ENCODE peak calls at places on chromosome 1, in five cellular contexts. One of them, this sample, is unnamed.
A peak's percentile ranks its signal among the peaks of the same experiment; 100 is the strongest.

GRCh38 chr1:229669333-229669732 is 43.3 kb downstream of the URB2 start:
- ATAC-seq in central memory CD8-positive, alpha-beta T cell: no peak
- ATAC-seq in heart left ventricle: no peak
- ATAC-seq in stimulated activated naive CD8-positive, alpha-beta T cell treated with anti-CD3 and anti-CD28 coated beads, Interleukin-15, Interleukin-2, amounts not matched to agents 100 U/mL and 50 U/mL, for 24 hours: no peak
- ATAC-seq in effector memory CD8-positive, alpha-beta T cell: no peak
- ATAC-seq in this sample: no peak

GRCh38 chr1:117618450-117619122 is 12.7 kb downstream of the TENT5C start:
- ATAC-seq in central memory CD8-positive, alpha-beta T cell: no peak
- ATAC-seq in heart left ventricle: no peak
- ATAC-seq in stimulated activated naive CD8-positive, alpha-beta T cell treated with anti-CD3 and anti-CD28 coated beads, Interleukin-15, Interleukin-2, amounts not matched to agents 100 U/mL and 50 U/mL, for 24 hours: no peak
- ATAC-seq in effector memory CD8-positive, alpha-beta T cell: no peak
- ATAC-seq in this sample: peak; percentile 65

GRCh38 chr1:54721719-54722118 is 6.1 kb downstream of the TTC4 start:
- ATAC-seq in central memory CD8-positive, alpha-beta T cell: no peak
- ATAC-seq in heart left ventricle: no peak
- ATAC-seq in stimulated activated naive CD8-positive, alpha-beta T cell treated with anti-CD3 and anti-CD28 coated beads, Interleukin-15, Interleukin-2, amounts not matched to agents 100 U/mL and 50 U/mL, for 24 hours: no peak
- ATAC-seq in effector memory CD8-positive, alpha-beta T cell: no peak
- ATAC-seq in this sample: no peak

GRCh38 chr1:16888806-16889178 is 7.0 kb upstream of the RNU1-2 start:
- ATAC-seq in central memory CD8-positive, alpha-beta T cell: no peak
- ATAC-seq in heart left ventricle: peak; percentile 56
- ATAC-seq in stimulated activated naive CD8-positive, alpha-beta T cell treated with anti-CD3 and anti-CD28 coated beads, Interleukin-15, Interleukin-2, amounts not matched to agents 100 U/mL and 50 U/mL, for 24 hours: peak; percentile 44
- ATAC-seq in effector memory CD8-positive, alpha-beta T cell: peak; percentile 17
- ATAC-seq in this sample: peak; percentile 29

GRCh38 chr1:189212606-189213005 is 1265.1 kb downstream of the BRINP3 start:
- ATAC-seq in central memory CD8-positive, alpha-beta T cell: no peak
- ATAC-seq in heart left ventricle: no peak
- ATAC-seq in stimulated activated naive CD8-positive, alpha-beta T cell treated with anti-CD3 and anti-CD28 coated beads, Interleukin-15, Interleukin-2, amounts not matched to agents 100 U/mL and 50 U/mL, for 24 hours: no peak
- ATAC-seq in effector memory CD8-positive, alpha-beta T cell: no peak
- ATAC-seq in this sample: no peak

GRCh38 chr1:220457982-220458381 is 70.0 kb upstream of the MARK1 start:
- ATAC-seq in central memory CD8-positive, alpha-beta T cell: no peak
- ATAC-seq in heart left ventricle: no peak
- ATAC-seq in stimulated activated naive CD8-positive, alpha-beta T cell treated with anti-CD3 and anti-CD28 coated beads, Interleukin-15, Interleukin-2, amounts not matched to agents 100 U/mL and 50 U/mL, for 24 hours: no peak
- ATAC-seq in effector memory CD8-positive, alpha-beta T cell: no peak
- ATAC-seq in this sample: no peak

GRCh38 chr1:87902830-87903614 is 574.3 kb downstream of the LMO4 start:
- ATAC-seq in central memory CD8-positive, alpha-beta T cell: no peak
- ATAC-seq in heart left ventricle: peak; percentile 84
- ATAC-seq in stimulated activated naive CD8-positive, alpha-beta T cell treated with anti-CD3 and anti-CD28 coated beads, Interleukin-15, Interleukin-2, amounts not matched to agents 100 U/mL and 50 U/mL, for 24 hours: peak; percentile 14
- ATAC-seq in effector memory CD8-positive, alpha-beta T cell: no peak
- ATAC-seq in this sample: no peak

GRCh38 chr1:159752135-159752580 is 28.6 kb upstream of the DUSP23 start:
- ATAC-seq in central memory CD8-positive, alpha-beta T cell: no peak
- ATAC-seq in heart left ventricle: peak; percentile 90
- ATAC-seq in stimulated activated naive CD8-positive, alpha-beta T cell treated with anti-CD3 and anti-CD28 coated beads, Interleukin-15, Interleukin-2, amounts not matched to agents 100 U/mL and 50 U/mL, for 24 hours: no peak
- ATAC-seq in effector memory CD8-positive, alpha-beta T cell: no peak
- ATAC-seq in this sample: no peak

GRCh38 chr1:35451125-35451528 is 106.1 kb downstream of the KIAA0319L start:
- ATAC-seq in central memory CD8-positive, alpha-beta T cell: peak; percentile 87
- ATAC-seq in heart left ventricle: peak; percentile 91
- ATAC-seq in stimulated activated naive CD8-positive, alpha-beta T cell treated with anti-CD3 and anti-CD28 coated beads, Interleukin-15, Interleukin-2, amounts not matched to agents 100 U/mL and 50 U/mL, for 24 hours: peak; percentile 87
- ATAC-seq in effector memory CD8-positive, alpha-beta T cell: peak; percentile 92
- ATAC-seq in this sample: peak; percentile 47

GRCh38 chr1:208219659-208220282 is 24.4 kb downstream of the PLXNA2 start:
- ATAC-seq in central memory CD8-positive, alpha-beta T cell: no peak
- ATAC-seq in heart left ventricle: peak; percentile 91
- ATAC-seq in stimulated activated naive CD8-positive, alpha-beta T cell treated with anti-CD3 and anti-CD28 coated beads, Interleukin-15, Interleukin-2, amounts not matched to agents 100 U/mL and 50 U/mL, for 24 hours: no peak
- ATAC-seq in effector memory CD8-positive, alpha-beta T cell: no peak
- ATAC-seq in this sample: no peak

GRCh38 chr1:223514644-223515043 is 121.4 kb downstream of the CCDC185 start:
- ATAC-seq in central memory CD8-positive, alpha-beta T cell: no peak
- ATAC-seq in heart left ventricle: no peak
- ATAC-seq in stimulated activated naive CD8-positive, alpha-beta T cell treated with anti-CD3 and anti-CD28 coated beads, Interleukin-15, Interleukin-2, amounts not matched to agents 100 U/mL and 50 U/mL, for 24 hours: no peak
- ATAC-seq in effector memory CD8-positive, alpha-beta T cell: no peak
- ATAC-seq in this sample: peak; percentile 46

GRCh38 chr1:85315789-85316188 is 39.4 kb upstream of the BCL10 start:
- ATAC-seq in central memory CD8-positive, alpha-beta T cell: no peak
- ATAC-seq in heart left ventricle: peak; percentile 78
- ATAC-seq in stimulated activated naive CD8-positive, alpha-beta T cell treated with anti-CD3 and anti-CD28 coated beads, Interleukin-15, Interleukin-2, amounts not matched to agents 100 U/mL and 50 U/mL, for 24 hours: no peak
- ATAC-seq in effector memory CD8-positive, alpha-beta T cell: no peak
- ATAC-seq in this sample: no peak

GRCh38 chr1:212440419-212440818 is 7.7 kb downstream of the NENF start:
- ATAC-seq in central memory CD8-positive, alpha-beta T cell: no peak
- ATAC-seq in heart left ventricle: no peak
- ATAC-seq in stimulated activated naive CD8-positive, alpha-beta T cell treated with anti-CD3 and anti-CD28 coated beads, Interleukin-15, Interleukin-2, amounts not matched to agents 100 U/mL and 50 U/mL, for 24 hours: no peak
- ATAC-seq in effector memory CD8-positive, alpha-beta T cell: no peak
- ATAC-seq in this sample: no peak

GRCh38 chr1:7574121-7575040 is 196.7 kb upstream of the VAMP3 start:
- ATAC-seq in central memory CD8-positive, alpha-beta T cell: no peak
- ATAC-seq in heart left ventricle: peak; percentile 40
- ATAC-seq in stimulated activated naive CD8-positive, alpha-beta T cell treated with anti-CD3 and anti-CD28 coated beads, Interleukin-15, Interleukin-2, amounts not matched to agents 100 U/mL and 50 U/mL, for 24 hours: no peak
- ATAC-seq in effector memory CD8-positive, alpha-beta T cell: no peak
- ATAC-seq in this sample: no peak

GRCh38 chr1:8602471-8603219 is 214.8 kb downstream of the RERE start:
- ATAC-seq in central memory CD8-positive, alpha-beta T cell: peak; percentile 54
- ATAC-seq in heart left ventricle: no peak
- ATAC-seq in stimulated activated naive CD8-positive, alpha-beta T cell treated with anti-CD3 and anti-CD28 coated beads, Interleukin-15, Interleukin-2, amounts not matched to agents 100 U/mL and 50 U/mL, for 24 hours: peak; percentile 25
- ATAC-seq in effector memory CD8-positive, alpha-beta T cell: peak; percentile 63
- ATAC-seq in this sample: peak; percentile 58

GRCh38 chr1:33312413-33312749 is 8.5 kb downstream of the A3GALT2 start:
- ATAC-seq in central memory CD8-positive, alpha-beta T cell: no peak
- ATAC-seq in heart left ventricle: no peak
- ATAC-seq in stimulated activated naive CD8-positive, alpha-beta T cell treated with anti-CD3 and anti-CD28 coated beads, Interleukin-15, Interleukin-2, amounts not matched to agents 100 U/mL and 50 U/mL, for 24 hours: no peak
- ATAC-seq in effector memory CD8-positive, alpha-beta T cell: no peak
- ATAC-seq in this sample: no peak

GRCh38 chr1:28160677-28161328 is 15.7 kb downstream of the PTAFR start:
- ATAC-seq in central memory CD8-positive, alpha-beta T cell: no peak
- ATAC-seq in heart left ventricle: peak; percentile 87
- ATAC-seq in stimulated activated naive CD8-positive, alpha-beta T cell treated with anti-CD3 and anti-CD28 coated beads, Interleukin-15, Interleukin-2, amounts not matched to agents 100 U/mL and 50 U/mL, for 24 hours: no peak
- ATAC-seq in effector memory CD8-positive, alpha-beta T cell: no peak
- ATAC-seq in this sample: no peak

GRCh38 chr1:154925335-154926170 is 11.0 kb downstream of the PMVK start:
- ATAC-seq in central memory CD8-positive, alpha-beta T cell: no peak
- ATAC-seq in heart left ventricle: no peak
- ATAC-seq in stimulated activated naive CD8-positive, alpha-beta T cell treated with anti-CD3 and anti-CD28 coated beads, Interleukin-15, Interleukin-2, amounts not matched to agents 100 U/mL and 50 U/mL, for 24 hours: peak; percentile 36
- ATAC-seq in effector memory CD8-positive, alpha-beta T cell: peak; percentile 71
- ATAC-seq in this sample: peak; percentile 52

This sample was measured in activated T-helper 17 cell treated with anti-CD3 and anti-CD28 coated beads, Interleukin-2, amount 50 U/mL, for 72 hours.